ENCODE peak calls at places on chromosomes 6 and 20, in six cellular contexts. Q, C, L, W, O and H are unnamed samples. For H3K4me1, the result is how much of the 10 kb centered on the place peaks cover.

GRCh38 chr6:47252636-47253035 is 57.1 kb downstream of the TNFRSF21 start:
- DNase-seq in O (no peak), W (no peak), L (no peak), Q (no peak), C (no peak), H (no peak)

GRCh38 chr6:61192610-61193009 is 1093.4 kb downstream of the KHDRBS2 start:
- DNase-seq in Q (no peak), O (no peak), C (no peak), L (no peak), W (no peak), H (no peak)

GRCh38 chr6:167079853-167080297 is 43.0 kb upstream of the CCR6 start:
- DNase-seq in Q (no peak), O (no peak), L (no peak), W (no peak), C (no peak), H (no peak)

GRCh38 chr6:7323074-7323473 is 10.1 kb upstream of the SSR1 start:
- DNase-seq in Q (no peak), W (no peak), L (no peak), O (no peak), C (no peak), H (no peak)

GRCh38 chr20:13644010-13644409 is 5.3 kb upstream of the TASP1 start:
- DNase-seq in L (no peak), W (peak), Q (no peak), O (no peak), C (no peak), H (no peak)

GRCh38 chr6:64220776-64221175 is 585.2 kb downstream of the PHF3 start:
- DNase-seq in O (no peak), C (no peak), L (no peak), W (no peak), Q (no peak), H (no peak)

GRCh38 chr6:22975079-22975478 is 405.7 kb downstream of the HDGFL1 start:
- DNase-seq in W (no peak), L (no peak), Q (no peak), C (no peak), O (no peak), H (no peak)

GRCh38 chr6:30876039-30876730 is 8.1 kb upstream of the DDR1 start:
- DNase-seq in Q (no peak), O (peak), W (peak), C (no peak), L (no peak), H (no peak)

GRCh38 chr20:61752576-61752975 is 313.1 kb downstream of the TAF4 start:
- DNase-seq in C (no peak), L (no peak), O (no peak), W (no peak), Q (peak), H (no peak)

GRCh38 chr6:98839788-98840361 is 5.5 kb downstream of the POU3F2 start:
- DNase-seq in Q (no peak), O (no peak), L (no peak), C (no peak), W (no peak), H (no peak)

GRCh38 chr6:2563635-2564034 is 187.1 kb downstream of the MYLK4 start:
- DNase-seq in C (no peak), O (no peak), Q (no peak), W (no peak), L (no peak), H (no peak)

GRCh38 chr6:120871416-120872261 is 462.6 kb downstream of the TBC1D32 start:
- DNase-seq in W (no peak), C (peak), Q (no peak), O (no peak), L (no peak), H (peak)

GRCh38 chr6:147132889-147133288 is 71.3 kb upstream of the STXBP5 start:
- DNase-seq in C (no peak), O (no peak), L (no peak), W (peak), Q (no peak), H (no peak)

GRCh38 chr6:91505199-91505598 is 918.3 kb upstream of the MAP3K7 start:
- DNase-seq in O (no peak), C (no peak), W (no peak), L (no peak), Q (no peak), H (no peak)

GRCh38 chr6:150038202-150038830 is 13.0 kb upstream of the RAET1L start:
- DNase-seq in C (no peak), Q (no peak), O (no peak), W (peak), L (no peak), H (no peak)

GRCh38 chr20:62344782-62345181 is 22.3 kb downstream of the LAMA5 start:
- DNase-seq in Q (no peak), L (no peak), W (no peak), C (no peak), O (no peak), H (no peak)

GRCh38 chr20:10982692-10983091 is 308.9 kb upstream of the JAG1 start:
- DNase-seq in C (peak), W (peak), Q (peak), L (peak), O (no peak), H (peak)

GRCh38 chr20:37233471-37234253 is 28.0 kb downstream of the GHRH start:
- DNase-seq in W (no peak), C (no peak), Q (no peak), L (no peak), O (peak), H (no peak)

GRCh38 chr6:131694832-131695426 is 6.3 kb downstream of the OR2A4 start:
- DNase-seq in W (peak), L (no peak), C (no peak), O (peak), Q (no peak), H (peak)

GRCh38 chr6:75849329-75850025 is 100.4 kb downstream of the MYO6 start:
- DNase-seq in Q (no peak), L (no peak), C (no peak), W (no peak), O (peak), H (no peak)

GRCh38 chr6:166460473-166461437 is 78.0 kb upstream of the MPC1 start:
- DNase-seq in W (no peak), C (no peak), Q (no peak), O (no peak), L (no peak), H (no peak)

GRCh38 chr20:48787861-48788375 is 39.9 kb downstream of the PREX1 start:
- DNase-seq in C (no peak), Q (no peak), L (no peak), O (no peak), W (peak), H (no peak)

GRCh38 chr6:11324453-11325023 is 92.1 kb upstream of the NEDD9 start:
- DNase-seq in Q (no peak), C (no peak), O (no peak), W (no peak), L (no peak), H (no peak)

GRCh38 chr6:85460951-85461805 is 11.3 kb downstream of the NT5E start:
- DNase-seq in L (no peak), W (peak), C (no peak), O (no peak), Q (no peak), H (no peak)

DNA sequence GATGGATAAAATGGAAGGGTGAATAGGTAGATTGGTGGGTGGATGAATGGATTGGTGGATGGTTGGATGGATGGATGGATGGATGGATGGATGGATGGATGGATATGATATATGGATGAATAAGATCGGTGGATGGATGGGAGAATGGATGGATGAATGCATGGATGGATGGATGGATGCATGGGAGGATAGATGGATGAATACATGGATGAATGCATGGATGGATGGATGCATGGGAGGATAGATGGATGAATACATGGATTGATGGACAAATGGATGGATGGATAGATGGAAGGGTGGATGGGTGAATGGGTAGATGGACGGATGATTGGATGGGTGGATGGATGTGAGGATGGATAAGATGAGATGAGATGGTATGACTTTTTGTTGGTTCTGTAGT is 95.7 kb upstream of the DUSP22 start:
- DNase-seq in W (no peak), L (no peak), Q (no peak), O (no peak), C (no peak), H (no peak)
- H3K27ac ChIP-seq in W (no peak), L (no peak), Q (no peak), O (no peak), C (no peak), H (no peak)

GRCh38 chr6:37139223-37139962 is 30.6 kb upstream of the PIM1 start:
- DNase-seq in Q (no peak), L (no peak), C (no peak), W (no peak), O (no peak), H (no peak)

GRCh38 chr6:37135835-37136694 is 33.9 kb upstream of the PIM1 start:
- DNase-seq in Q (no peak), L (no peak), O (no peak), W (peak), C (no peak), H (no peak)

GRCh38 chr6:37136821-37137200 is 33.1 kb upstream of the PIM1 start:
- DNase-seq in O (no peak), C (no peak), L (no peak), W (no peak), Q (no peak), H (no peak)

GRCh38 chr6:37137881-37138568 is 31.9 kb upstream of the PIM1 start:
- DNase-seq in L (no peak), C (no peak), Q (no peak), O (no peak), W (peak), H (no peak)

DNA sequence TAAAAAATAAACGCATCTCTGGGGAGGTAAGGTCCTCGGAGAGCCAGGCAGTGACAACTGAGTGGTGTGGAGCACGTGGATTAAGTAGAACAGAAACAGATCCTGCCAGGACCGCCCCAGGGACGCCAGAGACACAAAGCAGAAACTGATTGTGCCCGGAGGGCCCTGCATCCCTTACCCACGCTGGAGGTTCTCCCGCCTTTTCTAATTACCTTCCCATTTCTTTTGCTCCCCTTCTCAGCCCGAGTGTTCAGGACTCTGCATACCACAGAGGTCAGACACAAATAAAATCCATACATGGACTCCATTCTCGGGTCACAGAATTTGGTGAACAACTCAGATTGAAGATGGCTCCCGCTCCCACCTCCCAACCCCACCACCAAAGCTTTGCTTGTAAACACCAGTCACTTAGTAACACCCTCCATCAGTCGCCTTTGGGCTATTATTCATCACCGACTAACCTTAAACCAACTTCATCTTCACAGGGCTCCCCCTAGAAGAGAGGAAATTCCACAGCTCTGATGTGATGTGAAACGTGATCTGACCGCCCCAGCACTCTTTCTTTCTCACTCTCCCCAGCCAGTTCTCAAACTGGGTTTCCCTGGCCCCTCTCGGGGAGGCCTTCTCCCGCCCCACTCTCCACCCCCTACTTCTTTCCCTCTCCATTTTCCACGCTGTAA is 32.6 kb upstream of the PIM1 start:
- DNase-seq in C (no peak), O (no peak), Q (no peak), W (peak), L (peak), H (no peak)
- H3K4me1 ChIP-seq in C (under half), O (under half), Q (under half), W (half or more), L (half or more), H (under half)

DNA sequence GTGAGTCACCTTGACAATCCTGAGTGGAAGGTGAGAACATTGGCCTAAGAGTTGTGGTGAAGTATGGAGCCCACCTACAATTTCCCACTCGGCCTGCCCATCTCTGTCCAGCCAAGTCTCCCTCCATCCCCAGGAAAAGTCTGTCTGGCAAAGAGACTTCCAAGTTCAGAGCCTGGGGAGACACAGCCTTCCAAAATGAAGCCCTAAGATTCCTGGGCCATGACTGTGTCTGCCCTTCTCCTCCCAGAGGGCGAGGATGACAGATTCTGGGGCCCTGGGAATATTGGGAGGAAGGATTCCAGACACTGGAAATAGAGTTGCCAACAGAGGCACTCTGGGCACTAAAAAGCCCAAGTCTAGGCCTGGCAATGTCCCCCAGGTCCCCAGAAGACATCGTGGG is 176.8 kb downstream of the NFATC2 start:
- DNase-seq in O (no peak), Q (no peak), L (no peak), W (peak), C (no peak), H (no peak)
- H3K27ac ChIP-seq in O (no peak), Q (peak), L (peak), W (peak), C (peak), H (peak)

GRCh38 chr6:157832250-157832967 is 9.4 kb downstream of the SNX9 start:
- DNase-seq in W (peak), O (no peak), L (no peak), C (no peak), Q (no peak), H (no peak)
- H3K4me1 ChIP-seq in W (under half), O (under half), L (half or more), C (under half), Q (half or more), H (under half)

GRCh38 chr20:406200-407096 is 1.7 kb upstream of the RBCK1 start:
- DNase-seq in Q (no peak), L (no peak), O (no peak), C (peak), W (no peak), H (no peak)
- H3K27ac ChIP-seq in Q (peak), L (peak), O (no peak), C (peak), W (peak), H (no peak)